ENCODE peak calls at places on chromosome 12, in nine cellular contexts. One of them, this sample, is unnamed.

GRCh38 chr12:106130474-106131113 is 8.2 kb downstream of the NUAK1 start:
- DNase-seq in GM12891: no peak
- DNase-seq in endothelial cell: no peak
- DNase-seq in GM03348: no peak
- DNase-seq in stomach: no peak
- DNase-seq in fibroblast of mammary gland: no peak
- DNase-seq in germinal center: no peak
- DNase-seq in HL-60: no peak
- DNase-seq in NCI-H2029: no peak
- DNase-seq in this sample: no peak

GRCh38 chr12:22262309-22262708 is 72.2 kb downstream of the ST8SIA1 start:
- DNase-seq in GM12891: no peak
- DNase-seq in endothelial cell: no peak
- DNase-seq in GM03348: no peak
- DNase-seq in stomach: no peak
- DNase-seq in fibroblast of mammary gland: peak
- DNase-seq in germinal center: no peak
- DNase-seq in HL-60: no peak
- DNase-seq in NCI-H2029: no peak
- DNase-seq in this sample: no peak

GRCh38 chr12:57530396-57531142 is 7.9 kb downstream of the MBD6 start:
- DNase-seq in GM12891: no peak
- DNase-seq in endothelial cell: no peak
- DNase-seq in GM03348: no peak
- DNase-seq in stomach: no peak
- DNase-seq in fibroblast of mammary gland: no peak
- DNase-seq in germinal center: no peak
- DNase-seq in HL-60: no peak
- DNase-seq in NCI-H2029: no peak
- DNase-seq in this sample: no peak

GRCh38 chr12:95922231-95922630 is 20.2 kb downstream of the CCDC38 start:
- DNase-seq in GM12891: no peak
- DNase-seq in endothelial cell: no peak
- DNase-seq in GM03348: no peak
- DNase-seq in stomach: no peak
- DNase-seq in fibroblast of mammary gland: peak
- DNase-seq in germinal center: no peak
- DNase-seq in HL-60: peak
- DNase-seq in NCI-H2029: no peak
- DNase-seq in this sample: no peak

GRCh38 chr12:1195513-1195912 is 204.5 kb downstream of the ERC1 start:
- DNase-seq in GM12891: no peak
- DNase-seq in endothelial cell: no peak
- DNase-seq in GM03348: no peak
- DNase-seq in stomach: no peak
- DNase-seq in fibroblast of mammary gland: no peak
- DNase-seq in germinal center: no peak
- DNase-seq in HL-60: no peak
- DNase-seq in NCI-H2029: no peak
- DNase-seq in this sample: no peak

GRCh38 chr12:94146166-94146565 is 2.2 kb upstream of the PLXNC1 start:
- DNase-seq in GM12891: no peak
- DNase-seq in endothelial cell: no peak
- DNase-seq in GM03348: no peak
- DNase-seq in stomach: no peak
- DNase-seq in fibroblast of mammary gland: no peak
- DNase-seq in germinal center: no peak
- DNase-seq in HL-60: no peak
- DNase-seq in NCI-H2029: no peak
- DNase-seq in this sample: no peak

GRCh38 chr12:52189376-52190174 is 2.2 kb downstream of the KRT80 start:
- DNase-seq in GM12891: no peak
- DNase-seq in endothelial cell: no peak
- DNase-seq in GM03348: peak
- DNase-seq in stomach: no peak
- DNase-seq in fibroblast of mammary gland: no peak
- DNase-seq in germinal center: no peak
- DNase-seq in HL-60: peak
- DNase-seq in NCI-H2029: no peak
- DNase-seq in this sample: no peak

GRCh38 chr12:90343966-90344365 is 611.0 kb downstream of the CCER1 start:
- DNase-seq in GM12891: no peak
- DNase-seq in endothelial cell: no peak
- DNase-seq in GM03348: no peak
- DNase-seq in stomach: no peak
- DNase-seq in fibroblast of mammary gland: no peak
- DNase-seq in germinal center: no peak
- DNase-seq in HL-60: no peak
- DNase-seq in NCI-H2029: no peak
- DNase-seq in this sample: no peak

GRCh38 chr12:75784591-75784990 is 247.0 kb downstream of the PHLDA1 start:
- DNase-seq in GM12891: no peak
- DNase-seq in endothelial cell: no peak
- DNase-seq in GM03348: peak
- DNase-seq in stomach: peak
- DNase-seq in fibroblast of mammary gland: no peak
- DNase-seq in germinal center: no peak
- DNase-seq in HL-60: peak
- DNase-seq in NCI-H2029: peak
- DNase-seq in this sample: no peak

GRCh38 chr12:17276196-17276595 is 670.2 kb upstream of the LMO3 start:
- DNase-seq in GM12891: no peak
- DNase-seq in endothelial cell: no peak
- DNase-seq in GM03348: no peak
- DNase-seq in stomach: no peak
- DNase-seq in fibroblast of mammary gland: no peak
- DNase-seq in germinal center: no peak
- DNase-seq in HL-60: no peak
- DNase-seq in NCI-H2029: no peak
- DNase-seq in this sample: no peak

GRCh38 chr12:108846320-108846719 is 11.1 kb downstream of the SSH1 start:
- DNase-seq in GM12891: no peak
- DNase-seq in endothelial cell: no peak
- DNase-seq in GM03348: peak
- DNase-seq in stomach: no peak
- DNase-seq in fibroblast of mammary gland: no peak
- DNase-seq in germinal center: no peak
- DNase-seq in HL-60: peak
- DNase-seq in NCI-H2029: no peak
- DNase-seq in this sample: no peak

GRCh38 chr12:102596687-102597086 is 116.3 kb upstream of the IGF1 start:
- DNase-seq in GM12891: no peak
- DNase-seq in endothelial cell: no peak
- DNase-seq in GM03348: no peak
- DNase-seq in stomach: no peak
- DNase-seq in fibroblast of mammary gland: no peak
- DNase-seq in germinal center: no peak
- DNase-seq in HL-60: no peak
- DNase-seq in NCI-H2029: no peak
- DNase-seq in this sample: no peak

GRCh38 chr12:15982471-15982870 is 71.3 kb downstream of the DERA start:
- DNase-seq in GM12891: no peak
- DNase-seq in endothelial cell: no peak
- DNase-seq in GM03348: peak
- DNase-seq in stomach: no peak
- DNase-seq in fibroblast of mammary gland: peak
- DNase-seq in germinal center: peak
- DNase-seq in HL-60: no peak
- DNase-seq in NCI-H2029: peak
- DNase-seq in this sample: no peak